ENCODE peak calls at places on chromosomes 1 and 21, in four cellular contexts. P is occipital lobe, W is dorsolateral prefrontal cortex, A is T follicular helper cell. H is an unnamed sample.

GRCh38 chr21:42923553-42924432 is 1.6 kb downstream of the ERVH48-1 start:
- DNase-seq in P (peak), W (peak), A (peak), H (peak)

GRCh38 chr1:8302181-8302681 is 15.7 kb upstream of the SLC45A1 start:
- DNase-seq in P (no peak), W (no peak), A (no peak), H (peak)

GRCh38 chr1:209672705-209673630 is 2.2 kb upstream of the G0S2 start:
- DNase-seq in P (no peak), W (no peak), A (no peak), H (no peak)

GRCh38 chr1:6445062-6445763 is 20.6 kb downstream of the ESPN start:
- DNase-seq in P (no peak), W (no peak), A (no peak), H (no peak)

GRCh38 chr1:152932170-152932811 is 14.7 kb upstream of the SPRR5 start:
- DNase-seq in P (no peak), W (no peak), A (no peak), H (no peak)

GRCh38 chr1:34740161-34740875 is 14.5 kb upstream of the GJB5 start:
- DNase-seq in P (no peak), W (no peak), A (no peak), H (peak)

GRCh38 chr1:3032970-3033794 is 11.9 kb downstream of the ACTRT2 start:
- DNase-seq in P (no peak), W (peak), A (peak), H (no peak)

GRCh38 chr1:24393892-24394291 is 19.7 kb downstream of the STPG1 start:
- DNase-seq in P (no peak), W (no peak), A (no peak), H (no peak)

GRCh38 chr1:22123071-22123390 is 19.9 kb downstream of the WNT4 start:
- DNase-seq in P (no peak), W (no peak), A (no peak), H (peak)

GRCh38 chr1:21331752-21332480 is 41.7 kb upstream of the ECE1 start:
- DNase-seq in P (no peak), W (no peak), A (no peak), H (peak)

GRCh38 chr1:26730695-26731094 is 34.9 kb downstream of the ARID1A start:
- DNase-seq in P (no peak), W (no peak), A (no peak), H (no peak)

GRCh38 chr1:116372651-116373444 is at the start of gene ATP1A1:
- DNase-seq in P (peak), W (peak), A (peak), H (peak)

GRCh38 chr1:236494586-236495207 is 29.1 kb upstream of the LGALS8 start:
- DNase-seq in P (no peak), W (no peak), A (no peak), H (no peak)

GRCh38 chr1:203589201-203589600 is 37.4 kb upstream of the ATP2B4 start:
- DNase-seq in P (no peak), W (no peak), A (no peak), H (peak)

GRCh38 chr1:44068442-44068861 is 37.2 kb upstream of the SLC6A9 start:
- DNase-seq in P (no peak), W (no peak), A (no peak), H (no peak)

GRCh38 chr1:86018311-86018923 is 138.2 kb downstream of the COL24A1 start:
- DNase-seq in P (no peak), W (peak), A (no peak), H (peak)

GRCh38 chr1:29425656-29426055 is 189.3 kb downstream of the PTPRU start:
- DNase-seq in P (no peak), W (no peak), A (no peak), H (no peak)

GRCh38 chr1:153805042-153805745 is 30.0 kb downstream of the SLC27A3 start:
- DNase-seq in P (no peak), W (no peak), A (peak), H (no peak)

GRCh38 chr1:59926381-59927243 is at the start of gene CYP2J2:
- DNase-seq in P (peak), W (peak), A (peak), H (peak)

GRCh38 chr1:175394739-175395138 is 202.2 kb upstream of the KIAA0040 start:
- DNase-seq in P (peak), W (no peak), A (no peak), H (no peak)

GRCh38 chr1:207825719-207826556 is 74.1 kb downstream of the CD46 start:
- DNase-seq in P (no peak), W (no peak), A (peak), H (no peak)

GRCh38 chr21:15706686-15707085 is 23.1 kb upstream of the USP25 start:
- DNase-seq in P (no peak), W (no peak), A (no peak), H (peak)

GRCh38 chr1:119298687-119299086 is 69.9 kb upstream of the HAO2 start:
- DNase-seq in P (no peak), W (no peak), A (no peak), H (no peak)

GRCh38 chr21:14600569-14601308 is 54.6 kb upstream of the SAMSN1 start:
- DNase-seq in P (no peak), W (no peak), A (no peak), H (no peak)

GRCh38 chr1:51936531-51936930 is 54.0 kb downstream of the RAB3B start:
- DNase-seq in P (no peak), W (no peak), A (no peak), H (no peak)

GRCh38 chr1:10019561-10019960 is 13.2 kb upstream of the UBE4B start:
- DNase-seq in P (no peak), W (no peak), A (no peak), H (no peak)

GRCh38 chr21:31161157-31161556 is 122.9 kb upstream of the KRTAP19-8 start:
- DNase-seq in P (peak), W (peak), A (no peak), H (peak)

H was measured in ELF-1.